ENCODE peak calls at places on chromosomes 4 and X, in seven cellular contexts. F is HFF-Myc, P is heart left ventricle, W is tibial nerve, R is lower lobe of right lung, A is sigmoid colon, V is ovary. L is an unnamed sample.

GRCh38 chr4:162061214-162061613 is 102.6 kb downstream of the FSTL5 start:
- DNase-seq in F (no peak), P (no peak), W (no peak), R (no peak), A (no peak), V (no peak), L (no peak)

GRCh38 chr4:5827108-5828004 is 65.5 kb downstream of the CRMP1 start:
- DNase-seq in F (no peak), P (peak; percentile 25), W (no peak), R (no peak), A (no peak), V (no peak), L (no peak)

GRCh38 chr4:157558016-157558415 is 337.5 kb downstream of the GRIA2 start:
- DNase-seq in F (no peak), P (no peak), W (no peak), R (no peak), A (no peak), V (no peak), L (no peak)

GRCh38 chrX:153794897-153795816 is 689 bp downstream of the SSR4 start:
- DNase-seq in F (no peak), P (no peak), W (no peak), R (peak; percentile 50), A (no peak), V (no peak), L (no peak)

GRCh38 chrX:129876734-129877395 is 29.1 kb upstream of the UTP14A start:
- DNase-seq in F (peak; percentile 29), P (no peak), W (no peak), R (no peak), A (no peak), V (no peak), L (no peak)

GRCh38 chr4:60579335-60579734 is 620.8 kb upstream of the ADGRL3 start:
- DNase-seq in F (no peak), P (no peak), W (no peak), R (no peak), A (no peak), V (no peak), L (no peak)

GRCh38 chrX:45803383-45803921 is 602.8 kb upstream of the DIPK2B start:
- DNase-seq in F (peak; percentile 48), P (no peak), W (no peak), R (no peak), A (no peak), V (no peak), L (no peak)

GRCh38 chrX:119325456-119325855 is 73.7 kb upstream of the SLC25A43 start:
- DNase-seq in F (no peak), P (no peak), W (no peak), R (no peak), A (no peak), V (no peak), L (no peak)

GRCh38 chrX:55907968-55908607 is 190.5 kb downstream of the RRAGB start:
- DNase-seq in F (no peak), P (peak; percentile 32), W (peak; percentile 15), R (peak; percentile 69), A (peak; percentile 68), V (peak; percentile 51), L (no peak)

GRCh38 chr4:51885371-51885770 is 42.4 kb downstream of the DCUN1D4 start:
- DNase-seq in F (peak; percentile 15), P (no peak), W (no peak), R (no peak), A (no peak), V (no peak), L (no peak)

GRCh38 chr4:1871471-1872021 is 353 bp downstream of the NSD2 start:
- DNase-seq in F (no peak), P (peak; percentile 31), W (no peak), R (no peak), A (peak; percentile 72), V (no peak), L (no peak)

GRCh38 chr4:144799486-144799885 is 153.5 kb downstream of the HHIP start:
- DNase-seq in F (no peak), P (no peak), W (no peak), R (no peak), A (no peak), V (no peak), L (no peak)

GRCh38 chr4:21802406-21802805 is 146.2 kb downstream of the KCNIP4 start:
- DNase-seq in F (no peak), P (no peak), W (no peak), R (no peak), A (no peak), V (no peak), L (no peak)

GRCh38 chr4:184283659-184284335 is 66.1 kb upstream of the ENPP6 start:
- DNase-seq in F (no peak), P (no peak), W (peak; percentile 2), R (no peak), A (no peak), V (no peak), L (peak; percentile 66)

GRCh38 chr4:89837385-89837995 is 529 bp upstream of the SNCA start:
- DNase-seq in F (no peak), P (peak; percentile 10), W (no peak), R (no peak), A (no peak), V (peak; percentile 31), L (peak; percentile 58)
- TF ChIP-seq CTCF in F (peak; percentile 10), P (no peak), W (no peak), R (no peak), A (no peak), V (no peak), L (peak; percentile 32)

GRCh38 chr4:8867624-8868320 is 3.9 kb downstream of the HMX1 start:
- DNase-seq in F (no peak), P (no peak), W (no peak), R (no peak), A (no peak), V (no peak), L (no peak)

GRCh38 chr4:8866828-8867623 is 4.6 kb downstream of the HMX1 start:
- DNase-seq in F (no peak), P (no peak), W (no peak), R (no peak), A (no peak), V (no peak), L (no peak)

GRCh38 chr4:8869002-8869878 is 2.4 kb downstream of the HMX1 start:
- DNase-seq in F (no peak), P (no peak), W (no peak), R (no peak), A (no peak), V (no peak), L (no peak)

GRCh38 chr4:8869879-8870646 is 1.6 kb downstream of the HMX1 start:
- DNase-seq in F (no peak), P (no peak), W (no peak), R (no peak), A (no peak), V (no peak), L (no peak)

DNA sequence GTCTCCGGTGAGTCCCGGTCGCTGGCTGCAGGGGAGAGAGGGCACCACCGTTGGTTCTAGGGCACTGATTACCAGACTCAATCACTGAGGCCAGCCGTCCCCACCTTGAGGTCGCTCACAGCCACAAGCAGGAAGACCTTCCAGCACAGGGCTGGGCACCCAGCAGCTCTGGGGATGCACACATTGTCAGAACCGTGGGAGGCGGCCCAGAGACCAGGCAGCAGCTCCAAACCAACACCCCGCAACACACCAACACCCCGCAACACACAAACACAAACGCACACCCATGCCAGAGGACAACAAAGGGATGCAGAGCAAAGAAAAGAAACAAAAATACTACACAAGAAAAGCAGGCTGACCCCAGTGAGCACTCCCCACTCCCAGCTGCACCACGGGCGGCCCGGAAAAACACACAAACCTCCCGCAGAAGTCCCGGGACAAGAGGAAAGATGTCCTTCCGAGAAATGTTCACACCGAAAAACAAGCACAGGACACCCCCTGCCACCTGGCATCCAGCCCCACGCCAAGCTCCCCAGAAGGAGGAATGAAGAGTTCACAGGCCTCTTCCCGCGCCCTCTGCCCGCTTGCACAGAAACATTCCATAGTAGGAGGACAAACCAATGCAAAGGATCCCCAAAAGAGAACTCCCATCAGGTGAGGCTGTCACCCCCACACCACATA is 3.2 kb downstream of the HMX1 start:
- DNase-seq in F (no peak), P (no peak), W (no peak), R (no peak), A (no peak), V (no peak), L (no peak)
- H3K4me3 ChIP-seq in F (no peak overlapping the region), P (no peak overlapping the region), W (no peak overlapping the region), R (no peak overlapping the region), A (no peak overlapping the region), V (no peak overlapping the region), L (no peak overlapping the region)

DNA sequence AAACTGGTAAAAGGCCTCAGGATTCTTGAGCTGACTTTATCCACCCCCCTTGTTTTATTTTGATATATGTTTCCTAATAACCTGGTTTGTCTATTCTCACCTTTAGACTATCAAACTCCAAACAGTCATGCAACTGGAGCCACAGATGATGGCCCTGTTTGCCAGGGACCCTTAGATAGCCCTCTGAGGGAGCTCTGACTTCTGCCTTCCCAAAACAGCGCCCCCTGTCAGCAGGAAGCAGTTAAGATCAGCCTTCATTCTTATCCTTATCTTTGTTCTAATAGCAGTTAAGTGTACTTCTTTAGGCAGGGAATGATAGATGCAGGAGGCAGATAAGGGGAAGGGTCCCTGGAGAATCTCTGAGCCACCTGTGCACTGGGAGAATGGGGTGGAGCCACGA is 27.5 kb upstream of the CXCL13 start:
- DNase-seq in F (no peak), P (no peak), W (no peak), R (no peak), A (no peak), V (no peak), L (no peak)
- TF ChIP-seq CTCF in F (peak; percentile 32), P (no peak), W (no peak), R (no peak), A (no peak), V (no peak), L (no peak)

GRCh38 chrX:46913710-46914109 is 1.5 kb downstream of the JADE3 start:
- DNase-seq in F (no peak), P (peak; percentile 4), W (peak; percentile 11), R (peak; percentile 39), A (no peak), V (peak; percentile 25), L (no peak)
- H3K4me3 ChIP-seq in F (peak overlapping the region; percentile 60), P (peak overlapping the region; percentile 74), W (peak overlapping the region; percentile 57), R (peak overlapping the region; percentile 67), A (peak overlapping the region; percentile 68), V (peak overlapping the region; percentile 66), L (peak overlapping the region; percentile 62)

L was measured in dorsolateral prefrontal cortex.